ENCODE peak calls at places on chromosome 17, in nine cellular contexts. One of them, this sample, is unnamed.

GRCh38 chr17:68400404-68400735 is 56.9 kb downstream of the WIPI1 start:
- DNase-seq in esophagus muscularis mucosa: peak
- DNase-seq in transverse colon: no peak
- DNase-seq in spleen: no peak
- DNase-seq in GM23338: no peak
- DNase-seq in K562: no peak
- DNase-seq in HCT116: no peak
- DNase-seq in GM12878: no peak
- DNase-seq in breast epithelium: no peak
- DNase-seq in this sample: peak

GRCh38 chr17:74282587-74283370 is 8.7 kb downstream of the DNAI2 start:
- DNase-seq in esophagus muscularis mucosa: no peak
- DNase-seq in transverse colon: no peak
- DNase-seq in spleen: no peak
- DNase-seq in GM23338: no peak
- DNase-seq in K562: peak
- DNase-seq in HCT116: no peak
- DNase-seq in GM12878: peak
- DNase-seq in breast epithelium: no peak
- DNase-seq in this sample: no peak

GRCh38 chr17:81509687-81510523 is 2.7 kb downstream of the ACTG1 start:
- DNase-seq in esophagus muscularis mucosa: no peak
- DNase-seq in transverse colon: no peak
- DNase-seq in spleen: no peak
- DNase-seq in GM23338: no peak
- DNase-seq in K562: no peak
- DNase-seq in HCT116: no peak
- DNase-seq in GM12878: no peak
- DNase-seq in breast epithelium: no peak
- DNase-seq in this sample: no peak

GRCh38 chr17:45992904-45993303 is 6.1 kb upstream of the STH start:
- DNase-seq in esophagus muscularis mucosa: no peak
- DNase-seq in transverse colon: no peak
- DNase-seq in spleen: no peak
- DNase-seq in GM23338: peak
- DNase-seq in K562: no peak
- DNase-seq in HCT116: no peak
- DNase-seq in GM12878: no peak
- DNase-seq in breast epithelium: no peak
- DNase-seq in this sample: no peak

GRCh38 chr17:45293413-45294211 is 23.2 kb downstream of the MAP3K14 start:
- DNase-seq in esophagus muscularis mucosa: peak
- DNase-seq in transverse colon: peak
- DNase-seq in spleen: peak
- DNase-seq in GM23338: no peak
- DNase-seq in K562: peak
- DNase-seq in HCT116: peak
- DNase-seq in GM12878: no peak
- DNase-seq in breast epithelium: peak
- DNase-seq in this sample: peak

GRCh38 chr17:80408872-80409271 is 6.1 kb upstream of the ENDOV start:
- DNase-seq in esophagus muscularis mucosa: no peak
- DNase-seq in transverse colon: no peak
- DNase-seq in spleen: no peak
- DNase-seq in GM23338: no peak
- DNase-seq in K562: no peak
- DNase-seq in HCT116: no peak
- DNase-seq in GM12878: no peak
- DNase-seq in breast epithelium: no peak
- DNase-seq in this sample: no peak

GRCh38 chr17:29376667-29377268 is 13.4 kb upstream of the TAOK1 start:
- DNase-seq in esophagus muscularis mucosa: no peak
- DNase-seq in transverse colon: no peak
- DNase-seq in spleen: no peak
- DNase-seq in GM23338: peak
- DNase-seq in K562: no peak
- DNase-seq in HCT116: no peak
- DNase-seq in GM12878: no peak
- DNase-seq in breast epithelium: no peak
- DNase-seq in this sample: peak

GRCh38 chr17:20935740-20936139 is 107.1 kb downstream of the USP22 start:
- DNase-seq in esophagus muscularis mucosa: no peak
- DNase-seq in transverse colon: no peak
- DNase-seq in spleen: no peak
- DNase-seq in GM23338: no peak
- DNase-seq in K562: no peak
- DNase-seq in HCT116: no peak
- DNase-seq in GM12878: no peak
- DNase-seq in breast epithelium: no peak
- DNase-seq in this sample: no peak

GRCh38 chr17:30344283-30345088 is 10.6 kb upstream of the TMIGD1 start:
- DNase-seq in esophagus muscularis mucosa: peak
- DNase-seq in transverse colon: peak
- DNase-seq in spleen: no peak
- DNase-seq in GM23338: no peak
- DNase-seq in K562: peak
- DNase-seq in HCT116: no peak
- DNase-seq in GM12878: no peak
- DNase-seq in breast epithelium: peak
- DNase-seq in this sample: no peak

GRCh38 chr17:68732301-68732749 is 131.2 kb upstream of the FAM20A start:
- DNase-seq in esophagus muscularis mucosa: no peak
- DNase-seq in transverse colon: no peak
- DNase-seq in spleen: no peak
- DNase-seq in GM23338: peak
- DNase-seq in K562: no peak
- DNase-seq in HCT116: no peak
- DNase-seq in GM12878: no peak
- DNase-seq in breast epithelium: no peak
- DNase-seq in this sample: no peak

GRCh38 chr17:32286518-32286900 is 20.9 kb downstream of the RHBDL3 start:
- DNase-seq in esophagus muscularis mucosa: no peak
- DNase-seq in transverse colon: no peak
- DNase-seq in spleen: no peak
- DNase-seq in GM23338: no peak
- DNase-seq in K562: peak
- DNase-seq in HCT116: no peak
- DNase-seq in GM12878: no peak
- DNase-seq in breast epithelium: no peak
- DNase-seq in this sample: no peak

DNA sequence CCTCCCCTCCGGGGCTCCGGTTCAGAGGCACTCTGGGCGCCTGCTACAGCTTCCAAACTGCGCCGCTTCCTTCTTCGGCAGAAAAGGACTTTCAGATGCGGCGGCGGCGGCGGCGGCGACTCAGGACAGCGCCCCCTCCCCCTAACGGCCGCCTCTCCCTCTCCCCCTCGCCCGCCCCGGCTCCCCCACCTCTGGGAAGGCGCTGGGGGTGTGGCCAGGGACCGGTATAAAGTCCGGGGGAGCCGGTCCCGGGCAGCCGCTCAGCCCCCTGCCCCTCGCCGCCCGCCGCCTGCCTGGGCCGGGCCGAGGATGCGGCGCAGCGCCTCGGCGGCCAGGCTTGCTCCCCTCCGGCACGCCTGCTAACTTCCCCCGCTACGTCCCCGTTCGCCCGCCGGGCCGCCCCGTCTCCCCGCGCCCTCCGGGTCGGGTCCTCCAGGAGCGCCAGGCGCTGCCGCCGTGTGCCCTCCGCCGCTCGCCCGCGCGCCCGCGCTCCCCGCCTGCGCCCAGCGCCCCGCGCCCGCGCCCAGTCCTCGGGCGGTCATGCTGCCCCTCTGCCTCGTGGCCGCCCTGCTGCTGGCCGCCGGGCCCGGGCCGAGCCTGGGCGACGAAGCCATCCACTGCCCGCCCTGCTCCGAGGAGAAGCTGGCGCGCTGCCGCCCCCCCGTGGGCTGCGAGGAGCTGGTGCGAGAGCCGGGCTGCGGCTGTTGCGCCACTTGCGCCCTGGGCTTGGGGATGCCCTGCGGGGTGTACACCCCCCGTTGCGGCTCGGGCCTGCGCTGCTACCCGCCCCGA is at the start of gene IGFBP4:
- DNase-seq in esophagus muscularis mucosa: no peak
- DNase-seq in transverse colon: peak
- DNase-seq in spleen: peak
- DNase-seq in GM23338: peak
- DNase-seq in K562: peak
- DNase-seq in HCT116: no peak
- DNase-seq in GM12878: no peak
- DNase-seq in breast epithelium: peak
- DNase-seq in this sample: peak
- TF ChIP-seq CTCF in esophagus muscularis mucosa: peak
- TF ChIP-seq CTCF in transverse colon: peak
- TF ChIP-seq CTCF in spleen: peak
- TF ChIP-seq CTCF in GM23338: peak
- TF ChIP-seq CTCF in K562: peak
- TF ChIP-seq CTCF in HCT116: no peak
- TF ChIP-seq CTCF in GM12878: peak
- TF ChIP-seq CTCF in breast epithelium: no peak
- TF ChIP-seq CTCF in this sample: no peak

GRCh38 chr17:40978752-40979151 is 5.4 kb downstream of the KRT40 start:
- DNase-seq in esophagus muscularis mucosa: no peak
- DNase-seq in transverse colon: no peak
- DNase-seq in spleen: no peak
- DNase-seq in GM23338: no peak
- DNase-seq in K562: no peak
- DNase-seq in HCT116: no peak
- DNase-seq in GM12878: no peak
- DNase-seq in breast epithelium: no peak
- DNase-seq in this sample: no peak

GRCh38 chr17:40984226-40984625 is at the start of gene KRT40:
- DNase-seq in esophagus muscularis mucosa: no peak
- DNase-seq in transverse colon: no peak
- DNase-seq in spleen: no peak
- DNase-seq in GM23338: no peak
- DNase-seq in K562: no peak
- DNase-seq in HCT116: no peak
- DNase-seq in GM12878: no peak
- DNase-seq in breast epithelium: no peak
- DNase-seq in this sample: no peak

GRCh38 chr17:40980117-40980516 is 4.0 kb downstream of the KRT40 start:
- DNase-seq in esophagus muscularis mucosa: no peak
- DNase-seq in transverse colon: no peak
- DNase-seq in spleen: no peak
- DNase-seq in GM23338: peak
- DNase-seq in K562: no peak
- DNase-seq in HCT116: no peak
- DNase-seq in GM12878: no peak
- DNase-seq in breast epithelium: no peak
- DNase-seq in this sample: no peak

GRCh38 chr17:40981115-40981514 is 3.0 kb downstream of the KRT40 start:
- DNase-seq in esophagus muscularis mucosa: no peak
- DNase-seq in transverse colon: no peak
- DNase-seq in spleen: no peak
- DNase-seq in GM23338: no peak
- DNase-seq in K562: no peak
- DNase-seq in HCT116: no peak
- DNase-seq in GM12878: no peak
- DNase-seq in breast epithelium: no peak
- DNase-seq in this sample: no peak

DNA sequence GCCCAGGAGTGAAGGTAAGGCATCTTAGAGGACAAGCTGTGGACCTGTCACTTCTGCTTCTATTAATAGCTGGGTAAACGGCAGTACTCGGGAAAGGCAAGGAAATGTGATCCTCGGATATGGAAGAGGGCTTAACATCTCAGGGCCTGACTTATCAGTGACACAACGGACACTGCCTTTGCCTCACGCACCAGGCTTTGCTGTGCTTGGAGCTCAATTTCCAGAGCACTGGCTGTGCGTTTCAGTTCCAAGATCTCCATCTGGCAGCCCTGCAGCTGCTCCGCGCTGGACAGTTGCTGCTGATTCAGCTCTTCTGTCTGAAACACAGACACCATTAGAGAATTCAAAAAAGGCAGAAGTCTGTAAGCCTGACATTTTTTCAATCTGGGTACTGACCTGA is 3.5 kb downstream of the KRT40 start:
- DNase-seq in esophagus muscularis mucosa: no peak
- DNase-seq in transverse colon: no peak
- DNase-seq in spleen: no peak
- DNase-seq in GM23338: no peak
- DNase-seq in K562: no peak
- DNase-seq in HCT116: no peak
- DNase-seq in GM12878: no peak
- DNase-seq in breast epithelium: no peak
- DNase-seq in this sample: no peak
- TF ChIP-seq POLR2AphosphoS5 in esophagus muscularis mucosa: no peak
- TF ChIP-seq POLR2AphosphoS5 in transverse colon: no peak
- TF ChIP-seq POLR2AphosphoS5 in spleen: no peak
- TF ChIP-seq POLR2AphosphoS5 in GM23338: no peak
- TF ChIP-seq POLR2AphosphoS5 in K562: no peak
- TF ChIP-seq POLR2AphosphoS5 in HCT116: no peak
- TF ChIP-seq POLR2AphosphoS5 in GM12878: no peak
- TF ChIP-seq POLR2AphosphoS5 in breast epithelium: no peak
- TF ChIP-seq POLR2AphosphoS5 in this sample: no peak

GRCh38 chr17:41811549-41812175 is at the start of gene P3H4:
- DNase-seq in esophagus muscularis mucosa: no peak
- DNase-seq in transverse colon: peak
- DNase-seq in spleen: peak
- DNase-seq in GM23338: peak
- DNase-seq in K562: peak
- DNase-seq in HCT116: peak
- DNase-seq in GM12878: no peak
- DNase-seq in breast epithelium: peak
- DNase-seq in this sample: peak

GRCh38 chr17:41813039-41813680 is 356 bp downstream of the FKBP10 start:
- DNase-seq in esophagus muscularis mucosa: no peak
- DNase-seq in transverse colon: no peak
- DNase-seq in spleen: no peak
- DNase-seq in GM23338: peak
- DNase-seq in K562: peak
- DNase-seq in HCT116: no peak
- DNase-seq in GM12878: no peak
- DNase-seq in breast epithelium: no peak
- DNase-seq in this sample: no peak

GRCh38 chr17:41810659-41811548 is 845 bp downstream of the P3H4 start:
- DNase-seq in esophagus muscularis mucosa: no peak
- DNase-seq in transverse colon: peak
- DNase-seq in spleen: no peak
- DNase-seq in GM23338: peak
- DNase-seq in K562: peak
- DNase-seq in HCT116: no peak
- DNase-seq in GM12878: no peak
- DNase-seq in breast epithelium: no peak
- DNase-seq in this sample: peak

GRCh38 chr17:41813699-41814124 is 908 bp downstream of the FKBP10 start:
- DNase-seq in esophagus muscularis mucosa: no peak
- DNase-seq in transverse colon: no peak
- DNase-seq in spleen: no peak
- DNase-seq in GM23338: no peak
- DNase-seq in K562: no peak
- DNase-seq in HCT116: no peak
- DNase-seq in GM12878: no peak
- DNase-seq in breast epithelium: no peak
- DNase-seq in this sample: no peak

GRCh38 chr17:41812176-41813038 is at the start of gene FKBP10:
- DNase-seq in esophagus muscularis mucosa: no peak
- DNase-seq in transverse colon: peak
- DNase-seq in spleen: no peak
- DNase-seq in GM23338: peak
- DNase-seq in K562: no peak
- DNase-seq in HCT116: peak
- DNase-seq in GM12878: no peak
- DNase-seq in breast epithelium: peak
- DNase-seq in this sample: peak
- TF ChIP-seq CTCF in esophagus muscularis mucosa: no peak
- TF ChIP-seq CTCF in transverse colon: no peak
- TF ChIP-seq CTCF in spleen: no peak
- TF ChIP-seq CTCF in GM23338: no peak
- TF ChIP-seq CTCF in K562: no peak
- TF ChIP-seq CTCF in HCT116: no peak
- TF ChIP-seq CTCF in GM12878: no peak
- TF ChIP-seq CTCF in breast epithelium: no peak
- TF ChIP-seq CTCF in this sample: no peak

GRCh38 chr17:51250314-51250840 is 9.5 kb downstream of the MBTD1 start:
- DNase-seq in esophagus muscularis mucosa: no peak
- DNase-seq in transverse colon: no peak
- DNase-seq in spleen: no peak
- DNase-seq in GM23338: no peak
- DNase-seq in K562: no peak
- DNase-seq in HCT116: no peak
- DNase-seq in GM12878: no peak
- DNase-seq in breast epithelium: no peak
- DNase-seq in this sample: no peak
- TF ChIP-seq POLR2AphosphoS5 in esophagus muscularis mucosa: no peak
- TF ChIP-seq POLR2AphosphoS5 in transverse colon: no peak
- TF ChIP-seq POLR2AphosphoS5 in spleen: no peak
- TF ChIP-seq POLR2AphosphoS5 in GM23338: no peak
- TF ChIP-seq POLR2AphosphoS5 in K562: no peak
- TF ChIP-seq POLR2AphosphoS5 in HCT116: no peak
- TF ChIP-seq POLR2AphosphoS5 in GM12878: no peak
- TF ChIP-seq POLR2AphosphoS5 in breast epithelium: no peak
- TF ChIP-seq POLR2AphosphoS5 in this sample: no peak

This sample was measured in sigmoid colon.